ENCODE peak calls at places on chromosomes 11 and 22, in six cellular contexts. Q, G, I, F, E and Z are unnamed samples.

GRCh38 chr11:64790205-64791095 is 12.1 kb upstream of the SF1 start:
- DNase-seq in F (no peak), G (no peak), Q (no peak), I (no peak), E (no peak), Z (no peak)

GRCh38 chr22:41564563-41564962 is 3.8 kb downstream of the CSDC2 start:
- DNase-seq in F (no peak), I (no peak), Q (peak; percentile 30), E (no peak), G (no peak), Z (no peak)

GRCh38 chr22:45105281-45105700 is 58.4 kb upstream of the NUP50 start:
- DNase-seq in G (no peak), Q (no peak), E (no peak), I (no peak), F (no peak), Z (no peak)

GRCh38 chr11:125918140-125918840 is 14.0 kb downstream of the DDX25 start:
- DNase-seq in I (no peak), Q (no peak), E (no peak), F (peak; percentile 62), G (no peak), Z (no peak)

GRCh38 chr22:24826710-24827285 is 20.8 kb downstream of the SGSM1 start:
- DNase-seq in F (no peak), Q (no peak), G (no peak), E (no peak), I (no peak), Z (no peak)

GRCh38 chr11:96168623-96169022 is 174.4 kb downstream of the MAML2 start:
- DNase-seq in I (no peak), F (no peak), G (peak; percentile 97), Q (peak; percentile 86), E (no peak), Z (no peak)

GRCh38 chr11:13364388-13364787 is 86.8 kb downstream of the BMAL1 start:
- DNase-seq in Q (peak; percentile 38), I (no peak), F (no peak), G (no peak), E (no peak), Z (no peak)

GRCh38 chr11:75029836-75030631 is 41.3 kb downstream of the NEU3 start:
- DNase-seq in F (no peak), I (no peak), Q (no peak), G (no peak), E (no peak), Z (no peak)

GRCh38 chr11:119693253-119693815 is 35.7 kb downstream of the NECTIN1 start:
- DNase-seq in G (no peak), F (no peak), Q (no peak), I (no peak), E (no peak), Z (no peak)

GRCh38 chr11:48085688-48086087 is 105.3 kb downstream of the PTPRJ start:
- DNase-seq in E (no peak), Q (no peak), I (no peak), F (no peak), G (no peak), Z (no peak)

GRCh38 chr11:63620928-63621539 is 6.8 kb upstream of the PLAAT3 start:
- DNase-seq in Q (no peak), I (no peak), F (no peak), G (no peak), E (no peak), Z (no peak)

GRCh38 chr11:113697075-113697474 is 9.0 kb downstream of the TMPRSS5 start:
- DNase-seq in E (no peak), Q (no peak), G (no peak), I (no peak), F (no peak), Z (no peak)

GRCh38 chr11:64858467-64859401 is 14.3 kb upstream of the CDC42BPG start:
- DNase-seq in G (no peak), Q (no peak), I (no peak), F (no peak), E (no peak), Z (no peak)

GRCh38 chr22:22061085-22062077 is 78.8 kb upstream of the TOP3B start:
- DNase-seq in G (peak; percentile 69), Q (peak; percentile 12), F (no peak), E (no peak), I (peak; percentile 36), Z (no peak)
- TF ChIP-seq CTCF in G (peak; percentile 38), Q (peak; percentile 14), F (no peak), E (no peak), I (peak; percentile 22), Z (no peak)

GRCh38 chr11:44427432-44427831 is 117.5 kb upstream of the ALX4 start:
- DNase-seq in F (no peak), I (no peak), E (peak; percentile 38), G (no peak), Q (no peak), Z (no peak)
- TF ChIP-seq CTCF in F (peak; percentile 38), I (no peak), E (peak; percentile 19), G (peak; percentile 33), Q (peak; percentile 16), Z (peak; percentile 36)

DNA sequence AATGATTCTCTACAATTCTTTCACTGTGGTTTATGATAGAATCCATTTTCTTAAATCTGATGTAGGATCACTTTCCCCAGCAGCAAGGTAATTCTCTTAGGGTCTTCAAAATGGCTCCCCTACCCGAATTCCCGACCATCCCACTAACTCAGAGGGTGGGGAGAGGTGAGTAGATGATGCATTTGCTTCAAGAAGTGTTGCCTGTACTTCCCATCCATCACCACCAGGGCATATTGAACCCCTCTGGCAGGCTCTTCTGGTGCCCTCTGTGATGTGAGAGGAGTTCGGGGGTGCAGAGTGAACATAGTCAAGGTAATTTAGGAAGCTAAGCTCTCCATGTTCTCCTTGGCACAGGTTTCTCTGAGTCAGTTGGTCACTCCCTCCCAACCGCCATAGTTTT is 52.3 kb downstream of the ZNRF3 start:
- DNase-seq in Q (no peak), I (no peak), F (no peak), G (no peak), E (no peak), Z (no peak)
- TF ChIP-seq CTCF in Q (peak; percentile 27), I (no peak), F (peak; percentile 37), G (peak; percentile 33), E (peak; percentile 25), Z (peak; percentile 43)

DNA sequence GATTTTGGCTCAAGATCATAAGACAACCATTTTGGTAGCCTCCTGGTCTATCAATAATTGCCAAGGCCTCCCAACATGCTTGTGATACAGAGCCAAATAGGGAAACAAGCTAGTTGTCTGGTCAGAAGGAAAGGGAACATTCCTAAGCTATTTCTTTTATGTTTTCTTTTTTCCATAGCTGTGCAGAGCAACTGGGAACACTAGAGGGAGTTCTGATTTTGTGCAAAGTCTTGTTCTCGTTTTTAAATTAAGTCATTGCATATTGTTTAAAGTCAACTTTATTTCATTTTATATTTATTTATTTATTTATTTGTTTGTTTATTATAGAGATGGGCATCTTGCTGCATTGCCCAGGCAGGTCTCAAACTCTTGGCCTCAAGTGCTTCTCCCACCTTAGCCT is 416.8 kb upstream of the CHORDC1 start:
- DNase-seq in E (no peak), G (peak; percentile 9), F (no peak), Q (peak; percentile 20), I (no peak), Z (no peak)
- TF ChIP-seq CTCF in E (peak; percentile 41), G (peak; percentile 16), F (peak; percentile 41), Q (peak; percentile 49), I (peak; percentile 52), Z (peak; percentile 60)

GRCh38 chr11:1163321-1163910 is 5.7 kb downstream of the MUC5AC start:
- DNase-seq in F (peak; percentile 28), I (no peak), Q (no peak), G (no peak), E (no peak), Z (no peak)
- TF ChIP-seq CTCF in F (no peak), I (no peak), Q (no peak), G (no peak), E (no peak), Z (no peak)

GRCh38 chr11:6099577-6099976 is 7.9 kb upstream of the OR56B4 start:
- DNase-seq in I (no peak), G (no peak), E (no peak), Q (no peak), F (no peak), Z (no peak)

GRCh38 chr11:6095798-6096197 is 11.7 kb upstream of the OR56B4 start:
- DNase-seq in G (no peak), E (no peak), F (no peak), Q (no peak), I (no peak), Z (no peak)

GRCh38 chr11:6096417-6096816 is 11.1 kb upstream of the OR56B4 start:
- DNase-seq in G (peak; percentile 21), Q (no peak), E (no peak), I (no peak), F (no peak), Z (no peak)
- TF ChIP-seq CTCF in G (no peak), Q (no peak), E (no peak), I (no peak), F (no peak), Z (no peak)

DNA sequence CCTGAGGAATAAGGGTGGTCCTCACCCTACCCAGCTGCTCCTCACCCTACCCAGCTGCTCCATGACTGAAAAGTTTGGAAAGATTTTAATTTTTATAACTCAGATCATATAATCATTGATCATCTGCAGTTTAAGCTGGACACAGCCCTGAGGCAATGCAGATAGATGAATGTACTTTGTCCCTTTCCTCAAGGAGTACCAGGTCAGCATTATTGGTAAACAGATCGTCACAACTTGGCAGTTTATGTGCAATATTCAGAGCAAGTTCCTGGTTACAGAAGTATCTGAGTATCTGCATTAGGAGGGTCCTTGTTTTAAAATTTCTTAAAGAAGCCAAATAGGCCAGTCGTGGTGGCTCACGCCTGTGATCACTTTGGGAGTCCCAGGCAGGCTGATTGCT is 3.6 kb downstream of the TNRC6B start:
- DNase-seq in I (no peak), G (no peak), E (no peak), F (no peak), Q (no peak), Z (no peak)
- TF ChIP-seq CTCF in I (no peak), G (no peak), E (no peak), F (no peak), Q (no peak), Z (no peak)

GRCh38 chr22:43976861-43977795 is 21.9 kb downstream of the SAMM50 start:
- DNase-seq in F (no peak), Q (no peak), I (no peak), G (no peak), E (no peak), Z (no peak)
- TF ChIP-seq CTCF in F (no peak), Q (peak; percentile 16), I (no peak), G (no peak), E (no peak), Z (no peak)